ENCODE peak calls at places on chromosome 17, in four cellular contexts. G is BE2C, X is mammary epithelial cell, I is AG09319. B is an unnamed sample.

GRCh38 chr17:17167986-17168385 is 38.1 kb downstream of the PLD6 start:
- DNase-seq in I (no peak), G (no peak), X (no peak), B (no peak)

GRCh38 chr17:2244545-2245525 is 58.8 kb downstream of the SMG6 start:
- DNase-seq in X (peak), I (peak), G (peak), B (peak)

GRCh38 chr17:45437461-45438283 is 5.0 kb upstream of the ARHGAP27 start:
- DNase-seq in G (peak), I (no peak), X (no peak), B (peak)

GRCh38 chr17:17300624-17301568 is 2.3 kb upstream of the NT5M start:
- DNase-seq in G (no peak), X (peak), I (no peak), B (peak)

GRCh38 chr17:26809033-26809432 is 484.9 kb upstream of the WSB1 start:
- DNase-seq in X (peak), I (no peak), G (no peak), B (no peak)

GRCh38 chr17:67546578-67547527 is 169.8 kb downstream of the PITPNC1 start:
- DNase-seq in I (no peak), X (no peak), G (peak), B (no peak)

GRCh38 chr17:596763-597644 is 117.6 kb downstream of the VPS53 start:
- DNase-seq in I (no peak), G (no peak), X (peak), B (no peak)

GRCh38 chr17:31393749-31394146 is 2.3 kb downstream of the RAB11FIP4 start:
- DNase-seq in X (no peak), G (no peak), I (no peak), B (no peak)

GRCh38 chr17:73316919-73317505 is 5.2 kb upstream of the CDC42EP4 start:
- DNase-seq in X (no peak), G (no peak), I (no peak), B (no peak)

GRCh38 chr17:33981713-33982601 is 273.1 kb upstream of the CCL2 start:
- DNase-seq in X (no peak), G (peak), I (no peak), B (no peak)

GRCh38 chr17:8503807-8504206 is 68.1 kb downstream of the NDEL1 start:
- DNase-seq in I (no peak), X (no peak), G (peak), B (no peak)

GRCh38 chr17:70855401-70856054 is 686.2 kb downstream of the KCNJ2 start:
- DNase-seq in I (no peak), X (no peak), G (no peak), B (no peak)

GRCh38 chr17:17151055-17151454 is 55.1 kb downstream of the PLD6 start:
- DNase-seq in G (no peak), X (peak), I (no peak), B (no peak)

GRCh38 chr17:49798182-49798581 is 9.7 kb downstream of the KAT7 start:
- DNase-seq in I (no peak), G (no peak), X (no peak), B (no peak)

GRCh38 chr17:16275024-16275423 is 58.0 kb downstream of the PIGL start:
- DNase-seq in I (no peak), X (no peak), G (no peak), B (no peak)

GRCh38 chr17:49438885-49439284 is 24.2 kb upstream of the PHB1 start:
- DNase-seq in X (no peak), I (no peak), G (no peak), B (no peak)

GRCh38 chr17:68351395-68351794 is 60.1 kb downstream of the ARSG start:
- DNase-seq in I (no peak), X (no peak), G (peak), B (no peak)

GRCh38 chr17:61322316-61323014 is 77.2 kb upstream of the TBX2 start:
- DNase-seq in I (no peak), G (no peak), X (no peak), B (no peak)

GRCh38 chr17:49249292-49249794 is 18.8 kb upstream of the PHOSPHO1 start:
- DNase-seq in I (no peak), X (no peak), G (peak), B (no peak)

GRCh38 chr17:76097716-76098295 is 5.8 kb downstream of the EXOC7 start:
- DNase-seq in G (no peak), X (no peak), I (no peak), B (no peak)

GRCh38 chr17:19785854-19786253 is 37.8 kb upstream of the ALDH3A1 start:
- DNase-seq in I (no peak), X (no peak), G (no peak), B (no peak)

GRCh38 chr17:2214047-2214717 is 89.4 kb downstream of the SMG6 start:
- DNase-seq in X (no peak), G (no peak), I (no peak), B (no peak)

GRCh38 chr17:73710095-73710592 is 65.9 kb upstream of the SDK2 start:
- DNase-seq in G (peak), X (peak), I (no peak), B (peak)

GRCh38 chr17:1577186-1577585 is 14.6 kb upstream of the PITPNA start:
- DNase-seq in X (peak), G (no peak), I (peak), B (no peak)

GRCh38 chr17:73592531-73592961 is 51.7 kb downstream of the SDK2 start:
- DNase-seq in X (no peak), G (no peak), I (no peak), B (no peak)

GRCh38 chr17:36485805-36486203 is 677 bp upstream of the ZNHIT3 start:
- DNase-seq in X (no peak), I (no peak), G (no peak), B (no peak)

GRCh38 chr17:56939869-56940484 is 20.9 kb downstream of the COIL start:
- DNase-seq in X (peak), G (no peak), I (no peak), B (no peak)

GRCh38 chr17:42438600-42439567 is 15.8 kb upstream of the CAVIN1 start:
- DNase-seq in I (no peak), G (peak), X (no peak), B (peak)
- TF ChIP-seq CTCF in I (peak), G (peak), X (peak), B (no peak)

GRCh38 chr17:46876353-46876887 is 25.0 kb downstream of the WNT9B start:
- DNase-seq in I (no peak), G (peak), X (peak), B (no peak)
- TF ChIP-seq CTCF in I (no peak), G (peak), X (peak), B (peak)

GRCh38 chr17:80284631-80285030 is 24.0 kb downstream of the RNF213 start:
- DNase-seq in X (no peak), G (no peak), I (no peak), B (no peak)
- TF ChIP-seq CTCF in X (peak), G (peak), I (no peak), B (no peak)

DNA sequence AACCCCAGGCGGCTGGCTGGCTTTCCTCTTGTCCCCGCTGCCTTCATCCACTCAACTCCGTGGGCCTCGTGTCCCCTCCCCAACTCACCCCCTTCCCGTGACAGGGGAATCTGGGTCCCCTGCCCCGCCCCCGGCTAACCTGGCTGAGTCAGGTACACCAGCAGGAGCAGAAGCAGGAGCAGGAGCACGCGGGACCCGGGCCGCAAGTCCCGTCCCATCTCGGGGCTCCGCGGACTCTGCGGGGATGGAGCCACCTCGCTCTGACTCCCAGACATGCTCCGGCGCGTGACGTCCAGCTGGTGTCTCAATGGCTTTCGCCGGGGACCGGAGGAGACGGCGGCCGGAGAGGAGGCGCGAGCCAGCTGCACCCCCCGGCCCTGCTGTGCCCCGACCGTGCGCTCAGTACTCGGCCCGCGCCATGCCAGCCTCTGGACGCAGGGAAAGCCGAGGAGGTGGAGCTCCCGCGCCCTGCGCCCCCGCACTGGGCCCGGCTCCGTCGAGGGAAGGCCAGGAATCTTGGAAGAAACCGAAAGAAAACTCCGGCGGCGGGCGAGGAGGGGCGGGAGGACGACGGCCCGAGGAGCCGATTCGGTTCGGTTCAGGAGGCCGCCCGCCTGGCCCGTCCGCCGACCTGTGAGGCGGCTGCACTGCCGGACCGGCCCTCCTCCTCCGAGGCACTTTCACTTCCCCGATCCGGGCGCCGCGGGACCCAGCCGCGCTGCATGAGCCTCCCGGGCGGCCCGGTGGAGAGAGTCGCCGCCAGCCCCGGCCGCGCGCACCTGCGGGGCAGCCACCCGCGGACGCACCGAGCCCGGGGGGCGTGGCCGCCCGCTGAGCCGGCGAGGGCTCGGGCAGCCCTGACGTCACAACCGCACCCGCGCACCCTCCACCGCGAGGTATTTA is at the start of the genes CXCL16 and ZMYND15:
- DNase-seq in X (peak), I (no peak), G (peak), B (peak)
- TF ChIP-seq CTCF in X (no peak), I (no peak), G (no peak), B (no peak)

GRCh38 chr17:42253173-42253545 is 23.0 kb downstream of the STAT5B start:
- DNase-seq in X (no peak), G (no peak), I (no peak), B (no peak)

GRCh38 chr17:42249681-42250446 is 26.3 kb downstream of the STAT5B start:
- DNase-seq in X (no peak), G (no peak), I (no peak), B (no peak)

GRCh38 chr17:42252528-42253172 is 23.5 kb downstream of the STAT5B start:
- DNase-seq in G (no peak), X (peak), I (no peak), B (no peak)

GRCh38 chr17:42253601-42254000 is 22.6 kb downstream of the STAT5B start:
- DNase-seq in G (no peak), X (no peak), I (no peak), B (no peak)

GRCh38 chr17:42251115-42251514 is 25.1 kb downstream of the STAT5B start:
- DNase-seq in X (no peak), I (no peak), G (no peak), B (no peak)
- TF ChIP-seq CTCF in X (peak), I (peak), G (peak), B (no peak)